ENCODE peak calls at places on chromosomes 12 and 14, in eight cellular contexts. Z, I, K, Y, E, W, P and G are unnamed samples.

GRCh38 chr12:57276935-57277563 is 26.1 kb upstream of the STAC3 start:
- DNase-seq in Z (peak), I (no peak), K (no peak), Y (no peak), E (no peak), W (no peak), P (no peak), G (peak)

GRCh38 chr12:52896190-52897100 is 8.4 kb downstream of the KRT8 start:
- DNase-seq in Z (no peak), I (no peak), K (no peak), Y (no peak), E (no peak), W (peak), P (no peak), G (no peak)

GRCh38 chr14:95381726-95382125 is 62.0 kb upstream of the CLMN start:
- DNase-seq in Z (no peak), I (no peak), K (no peak), Y (no peak), E (no peak), W (no peak), P (no peak), G (peak)

GRCh38 chr14:48398675-48399282 is 723.4 kb upstream of the MDGA2 start:
- DNase-seq in Z (peak), I (no peak), K (no peak), Y (no peak), E (no peak), W (peak), P (no peak), G (peak)

GRCh38 chr14:61940669-61941420 is 178.6 kb downstream of the SNAPC1 start:
- DNase-seq in Z (no peak), I (no peak), K (no peak), Y (no peak), E (no peak), W (peak), P (no peak), G (no peak)

GRCh38 chr12:108850854-108851573 is 6.4 kb downstream of the SSH1 start:
- DNase-seq in Z (peak), I (peak), K (peak), Y (no peak), E (no peak), W (no peak), P (no peak), G (no peak)

GRCh38 chr14:74541225-74541624 is 47.7 kb downstream of the ISCA2 start:
- DNase-seq in Z (no peak), I (no peak), K (no peak), Y (no peak), E (no peak), W (no peak), P (no peak), G (no peak)

GRCh38 chr14:89293349-89293916 is 123.6 kb downstream of the FOXN3 start:
- DNase-seq in Z (no peak), I (no peak), K (no peak), Y (no peak), E (no peak), W (peak), P (no peak), G (no peak)

GRCh38 chr12:89235189-89235993 is 116.9 kb downstream of the DUSP6 start:
- DNase-seq in Z (no peak), I (no peak), K (no peak), Y (no peak), E (no peak), W (no peak), P (no peak), G (no peak)

GRCh38 chr12:51976376-51977160 is 25.1 kb downstream of the ACVR1B start:
- DNase-seq in Z (no peak), I (no peak), K (no peak), Y (no peak), E (no peak), W (peak), P (no peak), G (no peak)

GRCh38 chr12:42534184-42534838 is 55.2 kb downstream of the PRICKLE1 start:
- DNase-seq in Z (no peak), I (no peak), K (no peak), Y (no peak), E (no peak), W (no peak), P (no peak), G (no peak)

GRCh38 chr14:52080171-52080800 is 11.4 kb upstream of the NID2 start:
- DNase-seq in Z (no peak), I (no peak), K (no peak), Y (no peak), E (no peak), W (no peak), P (no peak), G (no peak)

GRCh38 chr14:51458563-51458955 is 193.2 kb upstream of the FRMD6 start:
- DNase-seq in Z (peak), I (no peak), K (no peak), Y (no peak), E (no peak), W (no peak), P (no peak), G (no peak)

GRCh38 chr14:56120091-56120632 is 2.0 kb downstream of the PELI2 start:
- DNase-seq in Z (peak), I (no peak), K (no peak), Y (no peak), E (no peak), W (no peak), P (no peak), G (no peak)

GRCh38 chr14:22387776-22388241 is 201.2 kb downstream of the DAD1 start:
- DNase-seq in Z (no peak), I (no peak), K (no peak), Y (no peak), E (no peak), W (no peak), P (no peak), G (no peak)

GRCh38 chr12:7934153-7934552 is 1.8 kb downstream of the SLC2A3 start:
- DNase-seq in Z (no peak), I (no peak), K (no peak), Y (no peak), E (no peak), W (no peak), P (no peak), G (no peak)

GRCh38 chr12:44771485-44771884 is 104.6 kb downstream of the NELL2 start:
- DNase-seq in Z (no peak), I (no peak), K (no peak), Y (no peak), E (no peak), W (no peak), P (no peak), G (no peak)

GRCh38 chr14:103546651-103547454 is 15.6 kb downstream of the BAG5 start:
- DNase-seq in Z (peak), I (no peak), K (peak), Y (peak), E (peak), W (peak), P (peak), G (peak)

GRCh38 chr12:886206-886605 is 63.3 kb downstream of the RAD52 start:
- DNase-seq in Z (no peak), I (no peak), K (no peak), Y (no peak), E (no peak), W (no peak), P (no peak), G (no peak)

GRCh38 chr12:29901585-29901984 is 117.8 kb upstream of the TMTC1 start:
- DNase-seq in Z (no peak), I (no peak), K (no peak), Y (no peak), E (no peak), W (peak), P (no peak), G (peak)

GRCh38 chr12:94460594-94460959 is 910 bp upstream of the CEP83 start:
- DNase-seq in Z (no peak), I (no peak), K (no peak), Y (no peak), E (no peak), W (no peak), P (no peak), G (no peak)